ENCODE peak calls at places on chromosome 2, in ten cellular contexts. L is stimulated activated CD8-positive, alpha-beta memory T cell treated with anti-CD3 and anti-CD28 coated beads, Interleukin-2, amount 100 ng/mL, for 1 hour; V is fibroblast of lung; U is H1; G is EL; C is NCI-H446; X is heart left ventricle; F is kidney tubule cell; P is LoVo; S is central memory CD4-positive, alpha-beta T cell. A is an unnamed sample.

GRCh38 chr2:9975805-9976447 is 24.4 kb downstream of the GRHL1 start:
- DNase-seq in L (no peak), S (no peak), G (peak; percentile 97), U (no peak), P (peak; percentile 73), F (peak; percentile 95), V (peak; percentile 96), X (peak; percentile 58), C (peak; percentile 2), A (peak; percentile 39)

GRCh38 chr2:206084468-206084869 is 1.5 kb downstream of the INO80D start:
- DNase-seq in L (no peak), X (peak; percentile 84), U (no peak), S (no peak), F (peak; percentile 86), C (peak; percentile 21), G (peak; percentile 90), P (peak; percentile 60), V (peak; percentile 82), A (peak; percentile 69)

GRCh38 chr2:235721586-235721985 is 227.7 kb downstream of the AGAP1 start:
- DNase-seq in C (no peak), V (no peak), L (no peak), P (no peak), S (no peak), U (no peak), F (no peak), G (no peak), X (no peak), A (no peak)

GRCh38 chr2:12589802-12590320 is 126.9 kb upstream of the TRIB2 start:
- DNase-seq in G (no peak), U (no peak), V (no peak), C (no peak), S (no peak), L (no peak), X (no peak), P (no peak), F (no peak), A (no peak)

GRCh38 chr2:176619504-176619903 is 350.3 kb downstream of the MTX2 start:
- DNase-seq in L (no peak), P (no peak), S (no peak), X (no peak), C (no peak), G (no peak), U (no peak), V (no peak), F (no peak), A (no peak)

GRCh38 chr2:240225660-240226475 is 85.4 kb upstream of the OTOS start:
- DNase-seq in U (no peak), L (no peak), C (no peak), X (no peak), F (no peak), G (no peak), S (no peak), P (no peak), V (no peak), A (no peak)

GRCh38 chr2:168008796-168009195 is 238.6 kb downstream of the STK39 start:
- DNase-seq in U (no peak), P (no peak), S (no peak), F (no peak), C (no peak), V (no peak), L (no peak), X (no peak), G (no peak), A (no peak)

GRCh38 chr2:68475110-68475509 is 7.7 kb downstream of the APLF start:
- DNase-seq in F (no peak), L (no peak), V (no peak), G (no peak), X (no peak), C (no peak), U (no peak), S (no peak), P (no peak), A (no peak)

GRCh38 chr2:181203916-181204315 is 223.5 kb downstream of the UBE2E3 start:
- DNase-seq in U (no peak), V (peak; percentile 3), P (no peak), G (peak; percentile 41), X (no peak), C (no peak), F (no peak), L (no peak), S (no peak), A (no peak)

GRCh38 chr2:237281900-237282306 is 132.1 kb downstream of the COL6A3 start:
- DNase-seq in U (no peak), F (peak; percentile 35), C (no peak), V (peak; percentile 96), X (no peak), L (no peak), P (peak; percentile 38), G (peak; percentile 94), S (no peak), A (no peak)

GRCh38 chr2:71965530-71965929 is 182.1 kb downstream of the CYP26B1 start:
- DNase-seq in F (no peak), P (no peak), S (no peak), G (no peak), C (no peak), L (no peak), U (no peak), X (no peak), V (no peak), A (no peak)

GRCh38 chr2:209619782-209620181 is 151.8 kb upstream of the UNC80 start:
- DNase-seq in L (no peak), V (no peak), X (no peak), S (no peak), F (no peak), P (no peak), C (no peak), U (no peak), G (peak; percentile 10), A (no peak)

GRCh38 chr2:109322111-109322510 is 193.1 kb downstream of the SH3RF3 start:
- DNase-seq in U (no peak), X (peak; percentile 92), P (no peak), C (no peak), L (no peak), F (no peak), V (peak; percentile 99), G (peak; percentile 96), S (no peak), A (peak; percentile 91)

GRCh38 chr2:85999131-85999831 is 106.4 kb downstream of the POLR1A start:
- DNase-seq in P (no peak), L (no peak), C (no peak), F (peak; percentile 32), V (no peak), X (no peak), U (no peak), S (peak; percentile 16), G (peak; percentile 52), A (no peak)

GRCh38 chr2:99825630-99826029 is 316.8 kb downstream of the AFF3 start:
- DNase-seq in L (no peak), X (no peak), G (no peak), C (no peak), V (no peak), S (no peak), U (no peak), P (no peak), F (no peak), A (no peak)

GRCh38 chr2:240595381-240596079 is 9.0 kb downstream of the CAPN10 start:
- DNase-seq in F (no peak), X (peak; percentile 28), U (peak; percentile 83), C (no peak), L (no peak), P (no peak), S (peak; percentile 8), V (peak; percentile 19), G (no peak), A (no peak)

GRCh38 chr2:98126061-98126460 is 39.1 kb downstream of the VWA3B start:
- DNase-seq in L (no peak), P (no peak), F (no peak), S (no peak), C (no peak), X (no peak), V (peak; percentile 12), U (no peak), G (no peak), A (no peak)

GRCh38 chr2:190340369-190340768 is 3.0 kb upstream of the INPP1 start:
- DNase-seq in G (peak; percentile 24), S (no peak), F (peak; percentile 13), C (no peak), V (peak; percentile 11), U (peak; percentile 54), L (no peak), P (no peak), X (no peak), A (no peak)

GRCh38 chr2:85369500-85369899 is 14.9 kb downstream of the ELMOD3 start:
- DNase-seq in U (no peak), P (no peak), V (no peak), C (no peak), G (no peak), F (no peak), X (no peak), S (no peak), L (no peak), A (no peak)

GRCh38 chr2:42810971-42811865 is 18.8 kb upstream of the HAAO start:
- DNase-seq in U (peak; percentile 79), F (peak; percentile 71), X (peak; percentile 53), L (no peak), V (peak; percentile 70), S (peak; percentile 49), P (no peak), G (peak; percentile 76), C (no peak), A (no peak)

A was measured in gastrocnemius medialis.